ENCODE peak calls at places on chromosomes 1 and 21, in eight cellular contexts. U, W, D, A, C, G, L and R are unnamed samples.
A peak's percentile ranks its signal among the peaks of the same experiment; 100 is the strongest.

GRCh38 chr21:38577887-38578286 is 79.6 kb upstream of the ERG start:
- DNase-seq in A (no peak), D (no peak), C (no peak), W (no peak), U (no peak), G (no peak), L (no peak), R (no peak)

GRCh38 chr1:116554924-116555323 is 15.9 kb downstream of the CD58 start:
- DNase-seq in A (no peak), D (no peak), L (no peak), G (no peak), C (no peak), W (no peak), U (no peak), R (no peak)

GRCh38 chr1:219812491-219813221 is 115.7 kb downstream of the SLC30A10 start:
- DNase-seq in A (peak; percentile 74), G (peak; percentile 45), C (peak; percentile 47), U (no peak), L (no peak), W (no peak), D (peak; percentile 45), R (peak; percentile 60)

GRCh38 chr1:9086796-9087195 is 17.4 kb upstream of the SLC2A5 start:
- DNase-seq in D (no peak), G (no peak), A (no peak), W (no peak), U (no peak), L (no peak), C (no peak), R (no peak)

GRCh38 chr1:43492816-43493215 is 37.9 kb upstream of the PTPRF start:
- DNase-seq in C (no peak), W (no peak), G (no peak), D (no peak), L (no peak), U (no peak), A (peak; percentile 21), R (no peak)

GRCh38 chr1:233480198-233480597 is 133.7 kb upstream of the KCNK1 start:
- DNase-seq in U (no peak), A (no peak), D (no peak), W (no peak), G (no peak), L (no peak), C (no peak), R (no peak)

GRCh38 chr1:42904437-42904836 is 54.2 kb downstream of the SLC2A1 start:
- DNase-seq in G (no peak), C (no peak), U (no peak), L (no peak), D (no peak), W (no peak), A (no peak), R (no peak)

GRCh38 chr1:67987046-67987799 is 63.2 kb downstream of the DIRAS3 start:
- DNase-seq in U (peak; percentile 29), D (no peak), A (peak; percentile 95), W (peak; percentile 57), L (no peak), G (no peak), C (no peak), R (no peak)

GRCh38 chr21:31873275-31873695 is 465 bp downstream of the HUNK start:
- DNase-seq in D (peak; percentile 70), C (peak; percentile 50), W (no peak), G (no peak), A (no peak), U (peak; percentile 24), L (peak; percentile 55), R (no peak)

GRCh38 chr1:197327776-197328364 is 59.8 kb downstream of the CRB1 start:
- DNase-seq in A (peak; percentile 27), W (no peak), U (no peak), D (no peak), C (no peak), L (no peak), G (no peak), R (no peak)

GRCh38 chr1:41513388-41513745 is 28.9 kb upstream of the EDN2 start:
- DNase-seq in G (no peak), W (no peak), L (no peak), D (peak; percentile 43), C (no peak), A (no peak), U (no peak), R (peak; percentile 62)

GRCh38 chr1:119959268-119959667 is 63.0 kb upstream of the ADAM30 start:
- DNase-seq in C (no peak), W (no peak), D (no peak), A (no peak), G (no peak), U (no peak), L (no peak), R (no peak)

GRCh38 chr21:46040707-46041106 is 57.2 kb upstream of the COL6A2 start:
- DNase-seq in A (no peak), L (no peak), W (no peak), C (no peak), U (no peak), D (no peak), G (no peak), R (no peak)

GRCh38 chr1:223556414-223557124 is 108.9 kb downstream of the CAPN8 start:
- DNase-seq in L (peak; percentile 51), W (no peak), G (peak; percentile 80), A (peak; percentile 26), C (peak; percentile 48), D (peak; percentile 75), U (no peak), R (peak; percentile 59)

GRCh38 chr1:43707191-43708005 is at the start of gene ST3GAL3:
- DNase-seq in U (peak; percentile 86), A (peak; percentile 87), C (peak; percentile 83), G (peak; percentile 96), D (peak; percentile 93), W (peak; percentile 96), L (peak; percentile 92), R (peak; percentile 96)

GRCh38 chr1:153355445-153356071 is 2.1 kb upstream of the S100A9 start:
- DNase-seq in D (peak; percentile 39), W (no peak), A (peak; percentile 70), L (no peak), U (no peak), C (peak; percentile 25), G (peak; percentile 48), R (peak; percentile 58)

DNA sequence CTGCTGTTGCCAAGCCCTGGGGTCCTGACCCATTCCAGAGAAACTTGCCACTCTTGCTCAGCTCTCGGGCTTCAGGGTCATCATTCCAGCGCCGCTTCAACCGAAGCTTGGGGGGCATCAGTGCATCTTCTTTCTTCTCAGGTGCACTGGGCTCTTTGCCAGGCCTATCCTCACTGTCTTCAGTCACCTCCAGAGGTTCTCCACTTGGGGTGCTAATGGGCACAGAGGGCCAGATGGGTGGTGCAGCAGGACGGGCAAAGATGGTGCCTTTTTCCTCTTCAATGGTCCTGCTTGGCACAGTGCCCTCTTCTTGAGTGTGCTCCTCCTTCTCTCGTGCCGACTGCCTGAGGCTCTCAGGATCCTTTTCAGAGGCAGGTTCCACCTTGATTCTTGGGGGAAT is 13.3 kb downstream of the ETV3 start:
- DNase-seq in A (no peak), G (no peak), W (no peak), U (no peak), C (no peak), L (no peak), D (no peak), R (no peak)
- TF ChIP-seq CTCF in A (no peak), G (no peak), W (no peak), U (no peak), C (no peak), L (no peak), D (no peak), R (peak; percentile 19)

DNA sequence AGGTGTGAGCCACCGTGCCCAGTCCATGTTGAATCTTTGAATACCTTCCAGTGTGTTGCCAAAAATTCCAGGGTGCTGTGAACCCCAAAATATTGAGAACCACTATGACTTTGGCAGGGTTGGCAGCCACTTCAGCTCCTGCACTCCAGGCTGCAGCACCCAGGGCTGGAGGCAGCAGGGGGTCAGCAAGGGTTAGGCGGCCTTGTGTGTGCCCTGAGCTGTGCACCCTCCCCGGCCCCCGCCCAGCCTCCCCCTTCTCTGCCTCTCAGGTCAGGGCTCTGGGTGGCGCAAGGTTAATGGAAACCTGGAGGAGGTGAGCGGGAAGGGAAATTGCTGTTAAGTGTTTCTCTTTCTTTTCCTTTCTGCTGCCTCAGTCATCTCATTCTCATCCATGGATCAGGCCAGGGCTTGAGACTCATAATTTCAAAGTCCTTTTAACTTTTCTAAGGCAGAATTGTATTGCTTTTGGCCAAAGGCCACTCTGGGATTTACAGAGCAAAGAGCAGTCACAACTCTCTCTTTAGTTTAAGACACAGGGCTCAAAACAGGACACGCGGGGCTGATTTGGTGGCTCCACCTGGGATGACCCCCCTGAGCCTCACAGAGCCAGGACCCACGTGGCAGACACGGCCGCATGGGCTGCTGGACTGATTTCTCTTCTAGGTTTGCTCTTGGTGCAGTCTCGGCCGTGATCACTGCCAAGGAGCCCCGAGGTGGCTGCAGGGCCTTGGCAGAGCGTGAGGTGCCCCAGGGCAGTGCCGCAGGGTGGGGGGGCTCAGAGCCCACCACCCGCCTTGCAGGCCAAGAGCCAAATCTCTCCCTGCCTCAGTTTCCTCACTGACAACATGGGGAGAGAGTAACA is 212.4 kb downstream of the PTPRU start:
- DNase-seq in G (no peak), W (no peak), C (no peak), D (no peak), A (no peak), U (no peak), L (no peak), R (no peak)
- TF ChIP-seq CTCF in G (no peak), W (no peak), C (no peak), D (no peak), A (no peak), U (no peak), L (no peak), R (no peak)

DNA sequence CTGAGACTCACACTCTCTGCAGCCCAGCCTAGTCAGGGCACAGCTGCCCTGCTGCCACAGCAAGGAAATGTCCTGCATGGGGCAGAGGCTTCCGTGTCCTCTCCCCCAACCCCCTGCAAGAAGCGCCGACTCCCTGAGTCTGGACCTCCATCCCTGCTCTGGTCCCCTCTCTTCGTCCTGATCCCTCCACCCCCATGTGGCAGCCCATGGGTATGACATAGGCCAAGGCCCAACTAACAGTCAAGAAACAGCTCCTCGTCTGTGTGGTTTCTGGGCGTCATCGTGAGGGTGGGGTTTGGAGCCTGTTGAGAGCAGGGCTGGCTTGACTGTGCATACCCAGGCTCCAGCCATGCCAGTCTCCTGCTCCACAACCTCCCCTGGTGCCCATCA is 19.5 kb downstream of the FAAH start:
- DNase-seq in U (no peak), C (no peak), G (no peak), W (no peak), L (no peak), A (peak; percentile 10), D (peak; percentile 50), R (peak; percentile 48)
- TF ChIP-seq CTCF in U (no peak), C (no peak), G (peak; percentile 41), W (no peak), L (no peak), A (peak; percentile 46), D (peak; percentile 46), R (no peak)

GRCh38 chr1:107739183-107739582 is 225.8 kb downstream of the VAV3 start:
- DNase-seq in W (no peak), A (no peak), U (no peak), L (no peak), D (no peak), G (no peak), C (no peak), R (no peak)

GRCh38 chr1:107741242-107741641 is 223.7 kb downstream of the VAV3 start:
- DNase-seq in G (no peak), U (no peak), D (no peak), L (no peak), C (no peak), A (no peak), W (no peak), R (no peak)

GRCh38 chr1:107740574-107740973 is 224.4 kb downstream of the VAV3 start:
- DNase-seq in G (no peak), A (no peak), U (no peak), C (no peak), D (no peak), W (no peak), L (no peak), R (no peak)

GRCh38 chr1:107739651-107740050 is 225.3 kb downstream of the VAV3 start:
- DNase-seq in W (no peak), C (no peak), A (no peak), U (no peak), L (no peak), D (no peak), G (no peak), R (no peak)
- TF ChIP-seq CTCF in W (no peak), C (peak; percentile 32), A (no peak), U (no peak), L (no peak), D (no peak), G (no peak), R (no peak)